ENCODE peak calls at places on chromosomes 6 and 20, in five cellular contexts. F, Q, A, D and B are unnamed samples.

GRCh38 chr20:46963758-46964181 is 69.1 kb downstream of the EYA2 start:
- DNase-seq in Q (no peak), A (peak; percentile 51), D (peak; percentile 89), F (no peak), B (no peak)

GRCh38 chr6:132068766-132069165 is 117.6 kb upstream of the CCN2 start:
- DNase-seq in Q (no peak), A (peak; percentile 43), D (no peak), F (no peak), B (no peak)

GRCh38 chr6:119351005-119351394 is 1.4 kb upstream of the MAN1A1 start:
- DNase-seq in Q (no peak), A (peak; percentile 65), D (peak; percentile 35), F (no peak), B (no peak)

GRCh38 chr6:95690328-95690727 is 113.0 kb downstream of the MANEA start:
- DNase-seq in Q (no peak), F (no peak), A (no peak), D (no peak), B (no peak)

GRCh38 chr20:25738198-25738597 is 41.5 kb upstream of the ZNF337 start:
- DNase-seq in Q (no peak), A (peak; percentile 76), F (no peak), D (peak; percentile 69), B (no peak)

GRCh38 chr6:165922309-165922794 is 245.3 kb downstream of the TBXT start:
- DNase-seq in D (no peak), Q (peak; percentile 49), A (no peak), F (no peak), B (no peak)

GRCh38 chr6:110746680-110747079 is 68.6 kb downstream of the CDK19 start:
- DNase-seq in F (no peak), Q (no peak), A (no peak), D (no peak), B (no peak)

GRCh38 chr6:33672808-33673207 is 38.7 kb downstream of the UQCC2 start:
- DNase-seq in Q (peak; percentile 78), A (peak; percentile 99), F (peak; percentile 93), D (peak; percentile 88), B (no peak)

GRCh38 chr6:47653706-47654105 is 44.7 kb upstream of the ADGRF4 start:
- DNase-seq in D (peak; percentile 51), Q (no peak), A (no peak), F (no peak), B (no peak)

GRCh38 chr6:134424131-134424794 is 106.4 kb upstream of the SGK1 start:
- DNase-seq in F (no peak), D (no peak), A (no peak), Q (no peak), B (no peak)

GRCh38 chr6:108127826-108128225 is 38.0 kb upstream of the NR2E1 start:
- DNase-seq in A (peak; percentile 85), F (no peak), Q (peak; percentile 84), D (peak; percentile 40), B (no peak)

GRCh38 chr20:51511861-51512619 is 30.5 kb downstream of the NFATC2 start:
- DNase-seq in A (no peak), D (no peak), F (no peak), Q (no peak), B (no peak)

GRCh38 chr6:2021713-2022125 is 223.7 kb downstream of the GMDS start:
- DNase-seq in D (peak; percentile 88), A (peak; percentile 95), Q (no peak), F (peak; percentile 71), B (no peak)

GRCh38 chr6:73800997-73801396 is 105.0 kb downstream of the CD109 start:
- DNase-seq in D (no peak), A (peak; percentile 57), Q (no peak), F (no peak), B (no peak)

DNA sequence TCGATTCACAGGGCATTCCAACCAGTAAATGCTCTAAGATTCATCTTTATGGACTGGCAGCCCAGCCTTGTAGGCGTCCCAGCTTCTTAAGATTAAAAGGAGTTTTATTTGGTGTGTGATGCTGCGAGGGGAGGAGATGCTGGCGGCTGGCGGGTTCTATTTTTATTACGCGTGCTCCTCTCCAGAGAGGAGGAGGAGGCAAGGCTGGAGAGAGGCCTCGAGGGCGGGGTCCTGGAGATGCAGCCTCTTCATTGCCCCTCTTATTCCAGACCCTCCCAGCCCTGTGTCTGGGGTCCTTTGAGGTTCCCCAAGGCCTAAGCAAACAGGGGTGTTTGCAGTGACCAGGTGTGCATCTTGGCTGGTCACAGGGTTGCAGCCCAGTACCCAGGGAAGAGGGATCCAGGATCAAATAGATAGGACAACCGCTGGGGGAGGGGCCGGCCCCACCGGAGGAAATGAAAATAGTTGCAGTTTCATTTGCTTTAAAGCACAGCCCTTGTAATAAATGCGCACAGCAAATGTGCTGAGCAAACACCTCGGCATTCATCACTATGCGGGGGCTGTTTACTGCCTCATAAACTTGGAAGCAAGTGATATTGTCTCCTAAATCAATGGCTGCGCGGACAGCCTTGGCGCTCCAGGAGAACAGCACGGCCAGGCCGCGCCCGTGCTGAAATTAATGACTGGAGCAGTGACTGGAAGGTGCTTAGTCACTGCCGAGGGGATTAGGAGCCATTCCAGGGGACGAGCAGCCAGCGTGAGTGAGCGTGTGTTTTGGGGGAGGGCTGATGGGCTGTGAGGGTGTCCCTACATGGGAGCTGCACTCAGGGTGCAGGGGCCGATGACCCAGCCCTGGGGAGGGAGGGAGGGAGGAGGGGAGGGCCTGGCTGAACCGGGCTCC is 83.0 kb downstream of the TMEM242 start:
- DNase-seq in Q (no peak), A (peak; percentile 62), F (peak; percentile 84), D (no peak), B (peak; percentile 55)
- H3K4me3 ChIP-seq in Q (no peak overlapping the region), A (peak overlapping the region; percentile 25), F (peak overlapping the region; percentile 55), D (no peak overlapping the region), B (peak overlapping the region; percentile 9)

GRCh38 chr20:8631271-8631670 is 437.6 kb upstream of the PLCB4 start:
- DNase-seq in A (no peak), Q (no peak), F (no peak), D (no peak), B (no peak)

GRCh38 chr20:8633366-8633765 is 435.5 kb upstream of the PLCB4 start:
- DNase-seq in A (peak; percentile 79), D (no peak), Q (no peak), F (no peak), B (no peak)

GRCh38 chr20:8624046-8624445 is 444.8 kb upstream of the PLCB4 start:
- DNase-seq in D (no peak), A (no peak), Q (no peak), F (no peak), B (no peak)

GRCh38 chr20:8624616-8625015 is 444.3 kb upstream of the PLCB4 start:
- DNase-seq in A (no peak), D (no peak), Q (no peak), F (no peak), B (no peak)

DNA sequence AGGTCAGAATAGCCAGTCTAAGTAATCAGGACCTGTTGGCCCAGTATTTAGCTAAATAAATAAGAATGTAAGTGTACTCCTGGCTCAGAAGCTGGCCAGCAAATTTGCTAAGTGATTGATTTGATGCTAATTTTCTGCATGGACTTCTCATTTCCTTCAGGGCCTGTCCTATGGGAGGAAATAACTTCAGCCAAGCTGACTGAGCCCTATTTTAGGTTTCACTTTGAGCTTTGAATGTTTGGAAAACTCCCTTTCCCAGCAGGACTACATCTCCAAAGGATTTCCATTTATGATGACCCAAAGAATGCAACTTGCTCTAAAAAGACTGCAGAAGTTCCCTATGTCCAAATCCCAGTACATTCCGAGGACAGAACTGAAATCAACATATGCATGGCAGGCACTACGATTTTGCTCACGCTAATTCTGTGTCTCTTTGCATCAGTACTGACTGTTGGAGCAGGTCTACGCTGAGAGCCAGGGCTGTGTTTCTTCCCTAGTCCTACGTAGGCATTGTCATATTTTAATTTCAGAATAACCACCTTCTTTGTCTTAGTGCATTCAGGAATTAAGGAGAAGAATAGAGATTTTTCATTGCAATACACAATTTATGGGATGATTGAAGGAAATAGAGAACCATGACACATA is 441.4 kb upstream of the PLCB4 start:
- DNase-seq in A (peak; percentile 6), Q (no peak), D (no peak), F (no peak), B (no peak)
- H3K4me3 ChIP-seq in A (peak overlapping the region; percentile 21), Q (no peak overlapping the region), D (no peak overlapping the region), F (peak overlapping the region; percentile 39), B (no peak overlapping the region)

GRCh38 chr20:63739129-63740069 is at the start of gene SLC2A4RG:
- DNase-seq in D (peak; percentile 63), Q (peak; percentile 90), A (peak; percentile 92), F (peak; percentile 86), B (peak; percentile 96)
- H3K4me3 ChIP-seq in D (peak within 1 kb of the TSS; percentile 60), Q (peak within 1 kb of the TSS; percentile 97), A (peak within 1 kb of the TSS; percentile 69), F (peak within 1 kb of the TSS; percentile 79), B (peak within 1 kb of the TSS; percentile 72)

GRCh38 chr6:17965397-17965796 is 22.0 kb downstream of the KIF13A start:
- DNase-seq in F (no peak), Q (no peak), A (peak; percentile 55), D (no peak), B (no peak)
- H3K4me3 ChIP-seq in F (no peak overlapping the region), Q (no peak overlapping the region), A (no peak overlapping the region), D (no peak overlapping the region), B (no peak overlapping the region)

GRCh38 chr20:31608256-31608980 is 3.3 kb downstream of the ID1 start:
- DNase-seq in A (peak; percentile 75), Q (peak; percentile 95), F (peak; percentile 82), D (peak; percentile 75), B (peak; percentile 100)
- H3K4me3 ChIP-seq in A (peak overlapping the region; percentile 15), Q (peak overlapping the region; percentile 93), F (peak overlapping the region; percentile 80), D (no peak overlapping the region), B (peak overlapping the region; percentile 23)

DNA sequence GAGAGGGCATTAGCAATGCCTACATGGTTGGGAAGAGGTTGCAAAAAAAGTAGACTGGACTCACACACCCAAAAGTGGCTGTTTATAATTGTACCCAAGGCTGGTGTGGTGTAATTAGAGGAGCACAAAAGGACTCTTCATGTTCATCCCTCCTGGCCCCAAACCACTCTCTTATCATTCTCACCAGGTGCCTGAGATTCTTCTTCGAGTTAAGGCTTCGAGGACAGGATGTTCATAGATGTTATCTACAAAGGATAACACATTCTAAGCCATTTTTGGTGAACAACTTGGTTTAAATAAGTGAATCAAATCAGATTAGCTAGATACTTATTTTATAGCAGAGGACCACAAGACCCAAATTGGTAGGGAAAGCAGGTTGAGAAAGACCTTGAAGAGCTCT is 73.1 kb upstream of the SUPT3H start:
- DNase-seq in D (no peak), Q (no peak), F (no peak), A (no peak), B (no peak)
- H3K4me3 ChIP-seq in D (no peak overlapping the region), Q (no peak overlapping the region), F (no peak overlapping the region), A (no peak overlapping the region), B (no peak overlapping the region)

GRCh38 chr6:43284986-43285385 is 13.1 kb upstream of the SLC22A7 start:
- DNase-seq in F (no peak), A (no peak), Q (no peak), D (no peak), B (no peak)
- H3K4me3 ChIP-seq in F (peak overlapping the region; percentile 25), A (no peak overlapping the region), Q (no peak overlapping the region), D (no peak overlapping the region), B (no peak overlapping the region)